ENCODE peak calls at places on chromosomes 4 and X, in six cellular contexts. S, W, T, B, X and Z are unnamed samples.

GRCh38 chr4:122010610-122011009 is 58.8 kb upstream of the TRPC3 start:
- DNase-seq in S (no peak), X (no peak), B (no peak), T (no peak), W (no peak), Z (no peak)

GRCh38 chr4:1855334-1856070 is 454 bp downstream of the LETM1 start:
- DNase-seq in T (peak; percentile 37), X (peak; percentile 68), W (no peak), B (peak; percentile 73), S (no peak), Z (no peak)

GRCh38 chrX:6021316-6022091 is 207.2 kb downstream of the NLGN4X start:
- DNase-seq in S (peak; percentile 23), W (peak; percentile 35), T (peak; percentile 35), B (no peak), X (no peak), Z (no peak)

GRCh38 chr4:121156822-121157769 is 7.0 kb downstream of the TNIP3 start:
- DNase-seq in W (peak; percentile 31), X (peak; percentile 32), B (no peak), T (peak; percentile 39), S (peak; percentile 47), Z (peak; percentile 56)

GRCh38 chr4:81199831-81200230 is 15.2 kb downstream of the PRKG2 start:
- DNase-seq in X (no peak), W (no peak), B (no peak), S (no peak), T (no peak), Z (no peak)

GRCh38 chrX:68574240-68574639 is 73.2 kb upstream of the STARD8 start:
- DNase-seq in W (no peak), B (no peak), S (no peak), T (no peak), X (no peak), Z (no peak)

GRCh38 chrX:107730298-107730655 is 45.3 kb downstream of the TSC22D3 start:
- DNase-seq in B (no peak), X (no peak), W (no peak), S (no peak), T (no peak), Z (no peak)

GRCh38 chrX:111353810-111354209 is 58.2 kb downstream of the DCX start:
- DNase-seq in T (no peak), S (no peak), X (no peak), W (no peak), B (no peak), Z (no peak)

GRCh38 chr4:89152972-89153371 is 41.6 kb downstream of the TIGD2 start:
- DNase-seq in T (no peak), B (no peak), S (no peak), X (no peak), W (no peak), Z (no peak)

GRCh38 chr4:14650127-14650526 is 352.2 kb upstream of the CPEB2 start:
- DNase-seq in S (no peak), B (no peak), X (no peak), T (no peak), W (no peak), Z (no peak)

GRCh38 chr4:118872181-118872580 is 16.5 kb upstream of the SYNPO2 start:
- DNase-seq in S (no peak), T (no peak), W (no peak), X (no peak), B (no peak), Z (no peak)

GRCh38 chr4:59086410-59086809 is 1976.2 kb upstream of the IGFBP7 start:
- DNase-seq in S (no peak), T (no peak), W (no peak), B (no peak), X (no peak), Z (no peak)

GRCh38 chr4:169256856-169257756 is 13.7 kb downstream of the SH3RF1 start:
- DNase-seq in B (no peak), T (no peak), S (no peak), W (no peak), X (no peak), Z (no peak)

GRCh38 chr4:76301068-76301774 is 5.3 kb upstream of the STBD1 start:
- DNase-seq in X (no peak), S (peak; percentile 66), B (no peak), T (no peak), W (no peak), Z (no peak)

GRCh38 chrX:112636951-112637541 is 42.7 kb downstream of the LHFPL1 start:
- DNase-seq in W (no peak), B (no peak), S (no peak), T (no peak), X (no peak), Z (no peak)

GRCh38 chrX:100994352-100995281 is 25.1 kb downstream of the ARL13A start:
- DNase-seq in X (no peak), S (peak; percentile 48), T (no peak), B (no peak), W (no peak), Z (no peak)

GRCh38 chr4:2059034-2059725 is at the start of gene NAT8L:
- DNase-seq in W (no peak), X (peak; percentile 46), B (no peak), S (peak; percentile 42), T (no peak), Z (no peak)

GRCh38 chrX:72620550-72621145 is 48.0 kb upstream of the HDAC8 start:
- DNase-seq in X (peak; percentile 73), B (peak; percentile 63), W (peak; percentile 4), T (peak; percentile 26), S (peak; percentile 94), Z (no peak)

GRCh38 chrX:70720721-70721120 is 187.8 kb downstream of the TEX11 start:
- DNase-seq in W (no peak), S (peak; percentile 5), B (no peak), T (no peak), X (no peak), Z (no peak)

GRCh38 chr4:54837576-54838140 is 179.9 kb downstream of the KIT start:
- DNase-seq in B (no peak), X (no peak), T (no peak), W (no peak), S (no peak), Z (no peak)

DNA sequence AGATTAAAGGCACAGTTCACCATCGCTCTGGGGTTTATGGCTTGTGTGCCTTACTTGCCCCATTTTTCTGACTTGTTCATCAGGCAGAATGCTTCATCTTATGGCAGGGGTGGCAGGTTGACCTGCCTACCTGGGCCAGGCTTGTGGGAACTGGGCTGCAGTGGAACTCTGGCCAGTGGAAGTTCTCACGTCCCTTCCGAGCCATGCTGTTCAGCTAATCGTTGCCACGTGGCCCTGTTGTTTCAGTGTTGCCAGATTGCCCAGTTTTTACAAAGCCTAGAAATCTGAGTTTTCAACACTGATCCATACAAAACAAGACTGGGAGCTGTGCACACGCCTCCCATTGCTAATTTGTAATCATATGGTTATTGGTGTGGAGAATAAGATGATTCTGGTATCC is 291.9 kb downstream of the ARHGAP10 start:
- DNase-seq in T (no peak), X (no peak), B (no peak), W (no peak), S (no peak), Z (no peak)
- H3K27ac ChIP-seq in T (no peak overlapping the region), X (no peak overlapping the region), B (no peak overlapping the region), W (no peak overlapping the region), S (no peak overlapping the region), Z (no peak overlapping the region)

GRCh38 chr4:7347981-7348380 is 86.7 kb downstream of the PSAPL1 start:
- DNase-seq in B (no peak), W (no peak), X (no peak), S (peak; percentile 51), T (no peak), Z (no peak)
- TF ChIP-seq POLR2A in B (no peak), W (no peak), X (no peak), S (no peak), T (no peak), Z (no peak)

GRCh38 chr4:112296949-112297483 is at the start of gene ALPK1:
- DNase-seq in X (no peak), B (no peak), T (no peak), S (peak; percentile 83), W (peak; percentile 48), Z (no peak)
- TF ChIP-seq EP300 in X (peak; percentile 96), B (no peak), T (no peak), S (no peak), W (peak; percentile 82), Z (no peak)

GRCh38 chr4:186826866-186827541 is 103.3 kb upstream of the FAT1 start:
- DNase-seq in S (no peak), W (no peak), T (no peak), B (no peak), X (no peak), Z (no peak)

GRCh38 chr4:186825069-186825468 is 101.4 kb upstream of the FAT1 start:
- DNase-seq in X (no peak), T (no peak), S (no peak), W (no peak), B (no peak), Z (no peak)

GRCh38 chr4:186829740-186830449 is 106.2 kb upstream of the FAT1 start:
- DNase-seq in B (no peak), S (peak; percentile 80), T (no peak), X (no peak), W (no peak), Z (no peak)

GRCh38 chr4:186829097-186829496 is 105.4 kb upstream of the FAT1 start:
- DNase-seq in X (no peak), W (no peak), B (no peak), T (no peak), S (no peak), Z (no peak)

GRCh38 chr4:186827542-186827887 is 103.9 kb upstream of the FAT1 start:
- DNase-seq in T (no peak), S (no peak), W (no peak), B (no peak), X (no peak), Z (no peak)
- H3K27ac ChIP-seq in T (no peak overlapping the region), S (no peak overlapping the region), W (no peak overlapping the region), B (no peak overlapping the region), X (no peak overlapping the region), Z (no peak overlapping the region)

DNA sequence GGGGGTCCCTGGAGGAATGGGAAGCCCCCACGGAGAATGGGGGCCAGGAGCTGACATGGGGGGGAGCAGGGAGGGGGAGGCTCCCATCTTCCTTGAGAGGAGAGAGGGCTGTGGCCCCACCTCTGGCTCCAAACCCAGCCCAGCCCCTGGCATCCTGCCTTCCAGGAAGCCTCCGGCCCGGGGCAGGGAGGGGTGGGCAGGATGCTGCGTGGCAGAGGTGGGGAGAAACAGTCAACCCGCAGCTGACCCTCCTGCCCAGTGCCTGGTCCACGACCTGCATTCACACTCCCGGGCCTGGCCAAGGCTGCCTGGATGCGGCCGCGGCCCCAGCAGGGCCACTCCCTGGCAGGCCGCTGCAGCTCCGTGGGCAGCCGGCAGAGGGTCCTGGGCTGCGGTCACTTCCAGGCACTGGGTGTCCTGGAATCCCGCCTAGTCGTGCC is 39.0 kb downstream of the CPLX1 start:
- DNase-seq in T (no peak), S (no peak), X (peak; percentile 65), B (peak; percentile 65), W (no peak), Z (no peak)
- TF ChIP-seq POLR2A in T (no peak), S (no peak), X (no peak), B (no peak), W (no peak), Z (no peak)